ENCODE peak calls at places on chromosomes 1 and 21, in six cellular contexts. D is NCI-H1105, F is NCI-H510A, W is NCI-H774, Q is glutamatergic neuron, N is astrocyte of the hippocampus. Y is an unnamed sample.

GRCh38 chr1:53878492-53879105 is 11.0 kb downstream of the YIPF1 start:
- DNase-seq in D (peak), F (no peak), W (peak), Q (no peak), N (peak), Y (no peak)

GRCh38 chr1:155170806-155171205 is 2.3 kb downstream of the KRTCAP2 start:
- DNase-seq in D (no peak), F (no peak), W (no peak), Q (peak), N (no peak), Y (no peak)

GRCh38 chr21:35940074-35940927 is 120.0 kb downstream of the SETD4 start:
- DNase-seq in D (peak), F (peak), W (peak), Q (peak), N (peak), Y (no peak)

GRCh38 chr1:1755426-1755825 is 22.8 kb downstream of the NADK start:
- DNase-seq in D (no peak), F (no peak), W (no peak), Q (no peak), N (no peak), Y (no peak)

GRCh38 chr1:81834921-81835698 is 34.4 kb downstream of the ADGRL2 start:
- DNase-seq in D (no peak), F (no peak), W (no peak), Q (no peak), N (peak), Y (no peak)

GRCh38 chr1:201229771-201230635 is 39.4 kb downstream of the IGFN1 start:
- DNase-seq in D (no peak), F (no peak), W (no peak), Q (no peak), N (peak), Y (no peak)

GRCh38 chr1:110538921-110539320 is 19.9 kb upstream of the KCNA10 start:
- DNase-seq in D (no peak), F (no peak), W (no peak), Q (peak), N (peak), Y (peak)

GRCh38 chr1:9651565-9652378 is at the start of gene PIK3CD:
- DNase-seq in D (peak), F (peak), W (no peak), Q (peak), N (peak), Y (no peak)

GRCh38 chr1:63010898-63011660 is 227.1 kb downstream of the ATG4C start:
- DNase-seq in D (no peak), F (no peak), W (no peak), Q (no peak), N (peak), Y (no peak)

GRCh38 chr1:8355439-8356255 is 37.7 kb downstream of the SLC45A1 start:
- DNase-seq in D (no peak), F (no peak), W (no peak), Q (no peak), N (no peak), Y (no peak)

GRCh38 chr1:109282497-109282951 is 421 bp downstream of the PSRC1 start:
- DNase-seq in D (peak), F (no peak), W (no peak), Q (no peak), N (no peak), Y (no peak)

GRCh38 chr1:174659823-174660222 is 212.1 kb downstream of the GPR52 start:
- DNase-seq in D (no peak), F (no peak), W (no peak), Q (no peak), N (peak), Y (no peak)

GRCh38 chr1:110387048-110387748 is 3.6 kb downstream of the SLC16A4 start:
- DNase-seq in D (no peak), F (no peak), W (no peak), Q (no peak), N (no peak), Y (no peak)

GRCh38 chr1:204448321-204448964 is 36.8 kb upstream of the PPP1R15B start:
- DNase-seq in D (no peak), F (no peak), W (no peak), Q (no peak), N (no peak), Y (no peak)

GRCh38 chr1:7679873-7680790 is 91.0 kb upstream of the VAMP3 start:
- DNase-seq in D (peak), F (peak), W (no peak), Q (peak), N (peak), Y (peak)

GRCh38 chr1:3550511-3551289 is 60.6 kb downstream of the MEGF6 start:
- DNase-seq in D (no peak), F (no peak), W (no peak), Q (no peak), N (no peak), Y (no peak)

GRCh38 chr1:32273389-32274208 is 18.3 kb upstream of the HDAC1 start:
- DNase-seq in D (peak), F (peak), W (peak), Q (no peak), N (peak), Y (no peak)

GRCh38 chr1:20248954-20249612 is 41.6 kb upstream of the VWA5B1 start:
- DNase-seq in D (no peak), F (no peak), W (no peak), Q (no peak), N (no peak), Y (no peak)

Y was measured in nucleus accumbens.